ENCODE peak calls at places on chromosomes 3 and 15, in four cellular contexts. One of them, this sample, is unnamed.

GRCh38 chr3:134087046-134087974 is 57.6 kb upstream of the SLCO2A1 start:
- DNase-seq in NAMALWA: no peak
- DNase-seq in lung: no peak
- DNase-seq in HFF-Myc: no peak
- DNase-seq in this sample: peak

GRCh38 chr3:52784021-52784621 is 6.7 kb downstream of the ITIH1 start:
- DNase-seq in NAMALWA: no peak
- DNase-seq in lung: no peak
- DNase-seq in HFF-Myc: no peak
- DNase-seq in this sample: no peak

GRCh38 chr3:23406576-23406975 is 203.4 kb downstream of the UBE2E2 start:
- DNase-seq in NAMALWA: no peak
- DNase-seq in lung: no peak
- DNase-seq in HFF-Myc: no peak
- DNase-seq in this sample: no peak

GRCh38 chr3:123658118-123658859 is 73.4 kb upstream of the HACD2 start:
- DNase-seq in NAMALWA: no peak
- DNase-seq in lung: peak
- DNase-seq in HFF-Myc: no peak
- DNase-seq in this sample: no peak

GRCh38 chr3:27923349-27924068 is 201.4 kb upstream of the EOMES start:
- DNase-seq in NAMALWA: no peak
- DNase-seq in lung: no peak
- DNase-seq in HFF-Myc: no peak
- DNase-seq in this sample: no peak

GRCh38 chr3:50154840-50155490 is at the start of gene SEMA3F:
- DNase-seq in NAMALWA: peak
- DNase-seq in lung: peak
- DNase-seq in HFF-Myc: no peak
- DNase-seq in this sample: no peak

GRCh38 chr3:52835766-52836470 is 1.1 kb upstream of the MUSTN1 start:
- DNase-seq in NAMALWA: no peak
- DNase-seq in lung: no peak
- DNase-seq in HFF-Myc: no peak
- DNase-seq in this sample: no peak

GRCh38 chr3:196147116-196147515 is 64.1 kb downstream of the ZDHHC19 start:
- DNase-seq in NAMALWA: no peak
- DNase-seq in lung: no peak
- DNase-seq in HFF-Myc: no peak
- DNase-seq in this sample: no peak

GRCh38 chr3:120142236-120142635 is 48.0 kb upstream of the GSK3B start:
- DNase-seq in NAMALWA: no peak
- DNase-seq in lung: no peak
- DNase-seq in HFF-Myc: no peak
- DNase-seq in this sample: no peak

GRCh38 chr3:45330500-45331295 is 57.7 kb upstream of the LARS2 start:
- DNase-seq in NAMALWA: no peak
- DNase-seq in lung: no peak
- DNase-seq in HFF-Myc: no peak
- DNase-seq in this sample: no peak

GRCh38 chr15:66842710-66843441 is 140.8 kb downstream of the SMAD6 start:
- DNase-seq in NAMALWA: no peak
- DNase-seq in lung: peak
- DNase-seq in HFF-Myc: no peak
- DNase-seq in this sample: no peak

GRCh38 chr3:8497582-8497981 is 4.0 kb upstream of the LMCD1 start:
- DNase-seq in NAMALWA: no peak
- DNase-seq in lung: no peak
- DNase-seq in HFF-Myc: no peak
- DNase-seq in this sample: no peak

GRCh38 chr3:56681963-56682457 is 1.1 kb downstream of the TASOR start:
- DNase-seq in NAMALWA: no peak
- DNase-seq in lung: no peak
- DNase-seq in HFF-Myc: no peak
- DNase-seq in this sample: no peak

This sample was measured in esophagus muscularis mucosa.